ENCODE peak calls at places on chromosomes 5 and 9, in four cellular contexts. T, S, N and V are unnamed samples.

GRCh38 chr5:93995126-93995621 is 253.8 kb upstream of the POU5F2 start:
- DNase-seq in T (no peak), S (no peak), N (no peak), V (peak)

GRCh38 chr9:83034026-83034425 is 28.9 kb downstream of the RASEF start:
- DNase-seq in T (no peak), S (no peak), N (no peak), V (no peak)

GRCh38 chr5:180341595-180341994 is 11.5 kb downstream of the GFPT2 start:
- DNase-seq in T (no peak), S (no peak), N (no peak), V (no peak)

GRCh38 chr5:180860273-180860886 is 696 bp downstream of the ZFP62 start:
- DNase-seq in T (peak), S (peak), N (peak), V (no peak)

GRCh38 chr5:56684159-56684558 is 131.2 kb upstream of the MAP3K1 start:
- DNase-seq in T (no peak), S (no peak), N (no peak), V (no peak)

GRCh38 chr9:445033-445432 is 230.4 kb downstream of the DOCK8 start:
- DNase-seq in T (no peak), S (no peak), N (no peak), V (no peak)

GRCh38 chr9:132894857-132895846 is 16.5 kb downstream of the SPACA9 start:
- DNase-seq in T (no peak), S (no peak), N (no peak), V (no peak)

GRCh38 chr5:113264061-113264460 is 170.7 kb downstream of the TSSK1B start:
- DNase-seq in T (no peak), S (no peak), N (no peak), V (no peak)

GRCh38 chr5:153629027-153629426 is 138.6 kb downstream of the GRIA1 start:
- DNase-seq in T (no peak), S (no peak), N (peak), V (no peak)

GRCh38 chr9:88766778-88767503 is 224.3 kb upstream of the S1PR3 start:
- DNase-seq in T (no peak), S (no peak), N (no peak), V (no peak)

DNA sequence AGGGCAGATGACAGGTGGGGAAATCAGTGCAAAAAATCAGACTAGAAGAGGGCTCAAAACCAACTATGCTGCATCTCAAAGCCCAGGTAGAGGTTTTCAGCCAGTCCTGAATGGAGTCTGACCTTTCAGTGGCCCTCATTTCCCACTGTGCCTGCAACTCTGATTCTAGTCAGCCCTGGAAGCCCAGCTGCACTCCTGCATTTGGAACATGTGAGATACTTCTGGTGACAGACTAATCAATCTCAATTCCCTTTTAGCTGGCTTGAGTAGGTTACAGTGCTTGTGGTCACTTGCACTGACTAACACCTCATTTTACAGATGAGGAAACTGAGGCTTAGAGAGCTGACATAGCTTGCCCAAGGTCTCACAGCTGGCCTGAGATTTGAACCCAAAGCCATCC is 7.9 kb upstream of the ACSL6 start:
- DNase-seq in T (no peak), S (no peak), N (no peak), V (no peak)
- H3K4me2 ChIP-seq in T (no peak), S (no peak), N (no peak), V (peak)

GRCh38 chr9:131276891-131277672 is 772 bp upstream of the FAM78A start:
- DNase-seq in T (no peak), S (no peak), N (no peak), V (no peak)

GRCh38 chr9:131276107-131276888 is at the start of gene FAM78A:
- DNase-seq in T (no peak), S (no peak), N (peak), V (no peak)

GRCh38 chr9:131274674-131275331 is 1.5 kb downstream of the FAM78A start:
- DNase-seq in T (no peak), S (no peak), N (no peak), V (no peak)

GRCh38 chr9:131273791-131274673 is 2.3 kb downstream of the FAM78A start:
- DNase-seq in T (no peak), S (no peak), N (no peak), V (no peak)

GRCh38 chr9:131275332-131276106 is 791 bp downstream of the FAM78A start:
- DNase-seq in T (no peak), S (peak), N (peak), V (no peak)
- TF ChIP-seq JUNB in T (no peak), S (no peak), N (no peak), V (no peak)

GRCh38 chr9:86350006-86350755 is 4.0 kb downstream of the TUT7 start:
- DNase-seq in T (no peak), S (no peak), N (no peak), V (no peak)

GRCh38 chr9:86353591-86354047 is 591 bp downstream of the TUT7 start:
- DNase-seq in T (peak), S (peak), N (peak), V (no peak)

GRCh38 chr9:86351897-86352296 is 2.3 kb downstream of the TUT7 start:
- DNase-seq in T (no peak), S (no peak), N (no peak), V (no peak)

GRCh38 chr9:86352440-86353106 is 1.6 kb downstream of the TUT7 start:
- DNase-seq in T (no peak), S (no peak), N (no peak), V (no peak)

DNA sequence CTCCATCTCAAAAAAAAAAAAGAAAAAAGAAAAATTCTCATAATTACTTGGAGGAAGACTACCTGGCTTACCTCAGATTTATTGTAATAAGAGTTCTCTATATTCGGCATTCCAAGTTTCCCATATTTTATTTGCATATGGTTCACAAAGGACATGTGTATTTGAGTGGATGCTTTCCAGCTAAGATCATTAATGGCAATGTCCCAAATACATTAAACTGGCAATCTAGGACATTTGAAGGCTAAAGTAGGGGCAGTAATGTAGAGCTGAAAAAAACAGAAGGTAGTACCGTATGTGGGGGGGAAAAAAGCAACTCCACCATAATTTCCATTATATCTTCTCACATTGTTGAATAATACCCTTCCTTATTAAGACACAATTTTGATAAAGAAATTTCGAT is 4.9 kb downstream of the TUT7 start:
- DNase-seq in T (no peak), S (no peak), N (no peak), V (no peak)
- H3K4me2 ChIP-seq in T (no peak), S (peak), N (no peak), V (peak)

GRCh38 chr5:151040211-151040747 is 19.9 kb downstream of the GPX3 start:
- DNase-seq in T (peak), S (peak), N (no peak), V (no peak)
- TF ChIP-seq JUNB in T (no peak), S (no peak), N (no peak), V (no peak)